ENCODE peak calls at places on chromosomes 11 and 22, in nine cellular contexts. One of them, this sample, is unnamed.

GRCh38 chr11:116173506-116173905 is 599.3 kb downstream of the BUD13 start:
- DNase-seq in heart right ventricle: no peak
- DNase-seq in MCF 10A: no peak
- DNase-seq in heart left ventricle: no peak
- DNase-seq in IMR-90: no peak
- DNase-seq in fibroblast of the aortic adventitia: no peak
- DNase-seq in CD8-positive, alpha-beta T cell: no peak
- DNase-seq in neural crest cell: no peak
- DNase-seq in progenitor cell of endocrine pancreas: no peak
- DNase-seq in this sample: no peak

GRCh38 chr11:67432655-67433349 is 4.5 kb downstream of the RPS6KB2 start:
- DNase-seq in IMR-90: no peak
- DNase-seq in heart right ventricle: no peak
- DNase-seq in MCF 10A: no peak
- DNase-seq in CD8-positive, alpha-beta T cell: no peak
- DNase-seq in fibroblast of the aortic adventitia: no peak
- DNase-seq in neural crest cell: no peak
- DNase-seq in progenitor cell of endocrine pancreas: no peak
- DNase-seq in heart left ventricle: no peak
- DNase-seq in this sample: no peak

GRCh38 chr22:41940853-41941765 is 5.8 kb downstream of the CENPM start:
- DNase-seq in IMR-90: peak
- DNase-seq in progenitor cell of endocrine pancreas: peak
- DNase-seq in fibroblast of the aortic adventitia: peak
- DNase-seq in heart right ventricle: peak
- DNase-seq in heart left ventricle: peak
- DNase-seq in CD8-positive, alpha-beta T cell: peak
- DNase-seq in MCF 10A: peak
- DNase-seq in neural crest cell: peak
- DNase-seq in this sample: peak

GRCh38 chr11:2213384-2213842 is 41.8 kb upstream of the TH start:
- DNase-seq in CD8-positive, alpha-beta T cell: peak
- DNase-seq in neural crest cell: no peak
- DNase-seq in heart left ventricle: peak
- DNase-seq in MCF 10A: no peak
- DNase-seq in IMR-90: no peak
- DNase-seq in heart right ventricle: no peak
- DNase-seq in fibroblast of the aortic adventitia: no peak
- DNase-seq in progenitor cell of endocrine pancreas: no peak
- DNase-seq in this sample: no peak

GRCh38 chr11:128694618-128695481 is 978 bp downstream of the FLI1 start:
- DNase-seq in neural crest cell: no peak
- DNase-seq in IMR-90: no peak
- DNase-seq in fibroblast of the aortic adventitia: peak
- DNase-seq in heart left ventricle: no peak
- DNase-seq in CD8-positive, alpha-beta T cell: peak
- DNase-seq in MCF 10A: no peak
- DNase-seq in progenitor cell of endocrine pancreas: no peak
- DNase-seq in heart right ventricle: peak
- DNase-seq in this sample: no peak

GRCh38 chr11:7869467-7869866 is 61.6 kb downstream of the OR10A6 start:
- DNase-seq in MCF 10A: no peak
- DNase-seq in fibroblast of the aortic adventitia: peak
- DNase-seq in IMR-90: no peak
- DNase-seq in heart right ventricle: no peak
- DNase-seq in neural crest cell: no peak
- DNase-seq in heart left ventricle: no peak
- DNase-seq in CD8-positive, alpha-beta T cell: no peak
- DNase-seq in progenitor cell of endocrine pancreas: no peak
- DNase-seq in this sample: no peak

GRCh38 chr11:126414615-126415014 is 59.1 kb downstream of the ST3GAL4 start:
- DNase-seq in fibroblast of the aortic adventitia: no peak
- DNase-seq in heart left ventricle: no peak
- DNase-seq in CD8-positive, alpha-beta T cell: no peak
- DNase-seq in progenitor cell of endocrine pancreas: no peak
- DNase-seq in MCF 10A: no peak
- DNase-seq in heart right ventricle: peak
- DNase-seq in IMR-90: no peak
- DNase-seq in neural crest cell: no peak
- DNase-seq in this sample: no peak

GRCh38 chr11:134792044-134792443 is 380.0 kb upstream of the B3GAT1 start:
- DNase-seq in neural crest cell: no peak
- DNase-seq in CD8-positive, alpha-beta T cell: no peak
- DNase-seq in heart left ventricle: no peak
- DNase-seq in MCF 10A: no peak
- DNase-seq in IMR-90: peak
- DNase-seq in progenitor cell of endocrine pancreas: no peak
- DNase-seq in heart right ventricle: no peak
- DNase-seq in fibroblast of the aortic adventitia: no peak
- DNase-seq in this sample: no peak

GRCh38 chr11:17588166-17588565 is 41.1 kb downstream of the OTOG start:
- DNase-seq in heart left ventricle: peak
- DNase-seq in IMR-90: no peak
- DNase-seq in fibroblast of the aortic adventitia: no peak
- DNase-seq in neural crest cell: no peak
- DNase-seq in progenitor cell of endocrine pancreas: no peak
- DNase-seq in MCF 10A: no peak
- DNase-seq in CD8-positive, alpha-beta T cell: no peak
- DNase-seq in heart right ventricle: no peak
- DNase-seq in this sample: peak

GRCh38 chr11:102012946-102013345 is 34.3 kb upstream of the CFAP300 start:
- DNase-seq in neural crest cell: no peak
- DNase-seq in IMR-90: no peak
- DNase-seq in MCF 10A: no peak
- DNase-seq in heart right ventricle: no peak
- DNase-seq in CD8-positive, alpha-beta T cell: no peak
- DNase-seq in heart left ventricle: no peak
- DNase-seq in progenitor cell of endocrine pancreas: no peak
- DNase-seq in fibroblast of the aortic adventitia: no peak
- DNase-seq in this sample: no peak

GRCh38 chr11:60994450-60995135 is 23.1 kb downstream of the CD6 start:
- DNase-seq in neural crest cell: no peak
- DNase-seq in MCF 10A: no peak
- DNase-seq in fibroblast of the aortic adventitia: no peak
- DNase-seq in CD8-positive, alpha-beta T cell: no peak
- DNase-seq in heart right ventricle: no peak
- DNase-seq in heart left ventricle: no peak
- DNase-seq in IMR-90: no peak
- DNase-seq in progenitor cell of endocrine pancreas: no peak
- DNase-seq in this sample: no peak

GRCh38 chr11:34180045-34180813 is 74.8 kb downstream of the NAT10 start:
- DNase-seq in neural crest cell: no peak
- DNase-seq in fibroblast of the aortic adventitia: no peak
- DNase-seq in CD8-positive, alpha-beta T cell: no peak
- DNase-seq in progenitor cell of endocrine pancreas: no peak
- DNase-seq in IMR-90: no peak
- DNase-seq in heart left ventricle: no peak
- DNase-seq in MCF 10A: no peak
- DNase-seq in heart right ventricle: no peak
- DNase-seq in this sample: no peak

GRCh38 chr22:41021039-41021654 is 70.0 kb downstream of the RBX1 start:
- DNase-seq in heart right ventricle: peak
- DNase-seq in heart left ventricle: no peak
- DNase-seq in MCF 10A: peak
- DNase-seq in fibroblast of the aortic adventitia: no peak
- DNase-seq in progenitor cell of endocrine pancreas: no peak
- DNase-seq in neural crest cell: no peak
- DNase-seq in IMR-90: no peak
- DNase-seq in CD8-positive, alpha-beta T cell: peak
- DNase-seq in this sample: no peak

GRCh38 chr11:66951135-66951534 is 7.0 kb downstream of the PC start:
- DNase-seq in fibroblast of the aortic adventitia: no peak
- DNase-seq in IMR-90: no peak
- DNase-seq in CD8-positive, alpha-beta T cell: no peak
- DNase-seq in MCF 10A: no peak
- DNase-seq in heart right ventricle: no peak
- DNase-seq in progenitor cell of endocrine pancreas: no peak
- DNase-seq in neural crest cell: no peak
- DNase-seq in heart left ventricle: no peak
- DNase-seq in this sample: no peak

GRCh38 chr11:8071616-8072581 is 9.1 kb upstream of the TUB start:
- DNase-seq in fibroblast of the aortic adventitia: no peak
- DNase-seq in MCF 10A: no peak
- DNase-seq in heart left ventricle: no peak
- DNase-seq in heart right ventricle: no peak
- DNase-seq in IMR-90: no peak
- DNase-seq in CD8-positive, alpha-beta T cell: no peak
- DNase-seq in progenitor cell of endocrine pancreas: no peak
- DNase-seq in neural crest cell: no peak
- DNase-seq in this sample: peak

GRCh38 chr11:111479666-111480065 is 32.5 kb downstream of the BTG4 start:
- DNase-seq in heart right ventricle: no peak
- DNase-seq in heart left ventricle: no peak
- DNase-seq in CD8-positive, alpha-beta T cell: no peak
- DNase-seq in neural crest cell: no peak
- DNase-seq in progenitor cell of endocrine pancreas: no peak
- DNase-seq in IMR-90: no peak
- DNase-seq in fibroblast of the aortic adventitia: no peak
- DNase-seq in MCF 10A: no peak
- DNase-seq in this sample: no peak
- TF ChIP-seq CTCF in heart right ventricle: no peak
- TF ChIP-seq CTCF in heart left ventricle: no peak
- TF ChIP-seq CTCF in CD8-positive, alpha-beta T cell: no peak
- TF ChIP-seq CTCF in neural crest cell: peak
- TF ChIP-seq CTCF in progenitor cell of endocrine pancreas: no peak
- TF ChIP-seq CTCF in IMR-90: no peak
- TF ChIP-seq CTCF in fibroblast of the aortic adventitia: peak
- TF ChIP-seq CTCF in MCF 10A: no peak
- TF ChIP-seq CTCF in this sample: no peak

DNA sequence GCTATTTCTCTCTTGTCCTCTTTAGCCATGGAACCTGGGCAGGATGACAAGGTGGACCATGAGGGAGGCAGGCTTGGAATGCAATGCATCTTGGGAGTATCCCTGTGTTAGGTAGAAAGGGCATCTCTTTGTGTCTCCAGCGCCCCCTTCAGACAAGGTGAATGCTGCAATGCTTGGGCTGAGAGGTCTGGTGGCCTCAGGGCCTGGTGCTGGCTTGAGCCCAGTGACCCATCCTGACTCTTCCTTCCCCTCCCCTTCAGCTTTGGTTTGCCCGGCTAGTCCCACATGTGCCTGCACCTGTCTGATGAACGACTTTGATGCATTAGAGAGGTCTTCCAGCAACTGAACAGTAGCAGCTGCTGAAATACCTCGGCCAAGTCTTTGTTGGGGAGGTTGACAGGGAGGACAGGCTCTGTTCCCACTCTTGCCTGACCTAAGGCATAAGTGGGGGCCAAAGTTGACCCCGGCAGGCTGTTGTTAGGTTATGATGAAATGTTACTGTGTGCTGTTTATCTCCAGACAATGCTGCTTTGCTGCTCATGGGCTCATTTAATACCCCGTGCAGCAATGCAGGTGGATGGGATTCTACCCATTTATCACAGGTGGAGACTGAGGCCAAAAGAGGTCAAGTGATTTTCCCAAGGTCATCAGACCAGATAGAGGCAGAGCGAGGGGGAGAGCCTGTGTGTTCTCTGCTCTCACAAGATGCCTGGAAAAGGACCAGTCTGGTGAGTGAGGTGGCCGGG is 22.5 kb downstream of the MYO18B start:
- DNase-seq in IMR-90: no peak
- DNase-seq in neural crest cell: no peak
- DNase-seq in progenitor cell of endocrine pancreas: no peak
- DNase-seq in CD8-positive, alpha-beta T cell: no peak
- DNase-seq in MCF 10A: no peak
- DNase-seq in heart left ventricle: no peak
- DNase-seq in heart right ventricle: no peak
- DNase-seq in fibroblast of the aortic adventitia: no peak
- DNase-seq in this sample: no peak
- TF ChIP-seq CTCF in IMR-90: no peak
- TF ChIP-seq CTCF in neural crest cell: no peak
- TF ChIP-seq CTCF in progenitor cell of endocrine pancreas: no peak
- TF ChIP-seq CTCF in CD8-positive, alpha-beta T cell: no peak
- TF ChIP-seq CTCF in MCF 10A: no peak
- TF ChIP-seq CTCF in heart left ventricle: no peak
- TF ChIP-seq CTCF in heart right ventricle: no peak
- TF ChIP-seq CTCF in fibroblast of the aortic adventitia: no peak
- TF ChIP-seq CTCF in this sample: no peak

DNA sequence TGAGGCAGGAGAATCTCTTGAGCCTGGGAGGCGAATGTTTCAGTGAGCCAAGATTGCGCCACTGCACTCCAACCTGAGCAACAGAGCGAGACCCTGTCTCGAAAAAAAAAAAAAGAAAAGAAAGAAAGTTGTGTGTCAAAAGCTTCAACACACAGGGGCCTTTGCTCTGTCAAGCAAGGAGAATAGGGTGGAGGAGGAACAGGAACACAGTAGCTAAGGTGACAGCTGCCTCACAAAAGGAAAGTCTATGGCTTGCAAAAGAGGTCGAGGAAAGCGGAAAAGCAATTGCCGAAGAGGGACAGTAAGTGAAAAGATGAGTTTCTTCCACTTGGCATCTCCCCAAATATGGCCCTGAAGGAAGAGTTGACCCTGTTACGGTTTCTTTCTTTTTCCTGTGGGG is 26.5 kb upstream of the TMA7B start:
- DNase-seq in MCF 10A: no peak
- DNase-seq in CD8-positive, alpha-beta T cell: no peak
- DNase-seq in fibroblast of the aortic adventitia: no peak
- DNase-seq in progenitor cell of endocrine pancreas: no peak
- DNase-seq in heart right ventricle: no peak
- DNase-seq in neural crest cell: no peak
- DNase-seq in IMR-90: no peak
- DNase-seq in heart left ventricle: no peak
- DNase-seq in this sample: no peak
- TF ChIP-seq CTCF in MCF 10A: no peak
- TF ChIP-seq CTCF in CD8-positive, alpha-beta T cell: no peak
- TF ChIP-seq CTCF in fibroblast of the aortic adventitia: no peak
- TF ChIP-seq CTCF in progenitor cell of endocrine pancreas: no peak
- TF ChIP-seq CTCF in heart right ventricle: no peak
- TF ChIP-seq CTCF in neural crest cell: no peak
- TF ChIP-seq CTCF in IMR-90: no peak
- TF ChIP-seq CTCF in heart left ventricle: no peak
- TF ChIP-seq CTCF in this sample: no peak

GRCh38 chr11:107857550-107858216 is 904 bp downstream of the SLC35F2 start:
- DNase-seq in heart left ventricle: no peak
- DNase-seq in fibroblast of the aortic adventitia: peak
- DNase-seq in heart right ventricle: no peak
- DNase-seq in MCF 10A: peak
- DNase-seq in progenitor cell of endocrine pancreas: no peak
- DNase-seq in IMR-90: peak
- DNase-seq in neural crest cell: peak
- DNase-seq in CD8-positive, alpha-beta T cell: peak
- DNase-seq in this sample: no peak

GRCh38 chr11:107859459-107860239 is 1.1 kb upstream of the SLC35F2 start:
- DNase-seq in progenitor cell of endocrine pancreas: no peak
- DNase-seq in fibroblast of the aortic adventitia: peak
- DNase-seq in IMR-90: no peak
- DNase-seq in neural crest cell: no peak
- DNase-seq in MCF 10A: peak
- DNase-seq in heart right ventricle: peak
- DNase-seq in CD8-positive, alpha-beta T cell: peak
- DNase-seq in heart left ventricle: peak
- DNase-seq in this sample: peak

GRCh38 chr11:107856180-107856980 is 2.2 kb downstream of the SLC35F2 start:
- DNase-seq in MCF 10A: no peak
- DNase-seq in heart right ventricle: no peak
- DNase-seq in IMR-90: no peak
- DNase-seq in CD8-positive, alpha-beta T cell: no peak
- DNase-seq in neural crest cell: no peak
- DNase-seq in progenitor cell of endocrine pancreas: no peak
- DNase-seq in heart left ventricle: no peak
- DNase-seq in fibroblast of the aortic adventitia: no peak
- DNase-seq in this sample: no peak

GRCh38 chr11:107856981-107857517 is 1.5 kb downstream of the SLC35F2 start:
- DNase-seq in neural crest cell: no peak
- DNase-seq in IMR-90: no peak
- DNase-seq in CD8-positive, alpha-beta T cell: no peak
- DNase-seq in heart left ventricle: no peak
- DNase-seq in fibroblast of the aortic adventitia: no peak
- DNase-seq in progenitor cell of endocrine pancreas: no peak
- DNase-seq in heart right ventricle: no peak
- DNase-seq in MCF 10A: peak
- DNase-seq in this sample: no peak

GRCh38 chr11:107858217-107859070 is at the start of gene SLC35F2:
- DNase-seq in MCF 10A: peak
- DNase-seq in progenitor cell of endocrine pancreas: peak
- DNase-seq in fibroblast of the aortic adventitia: peak
- DNase-seq in IMR-90: peak
- DNase-seq in heart left ventricle: peak
- DNase-seq in neural crest cell: peak
- DNase-seq in CD8-positive, alpha-beta T cell: peak
- DNase-seq in heart right ventricle: peak
- DNase-seq in this sample: peak
- TF ChIP-seq CTCF in MCF 10A: no peak
- TF ChIP-seq CTCF in progenitor cell of endocrine pancreas: no peak
- TF ChIP-seq CTCF in fibroblast of the aortic adventitia: no peak
- TF ChIP-seq CTCF in IMR-90: no peak
- TF ChIP-seq CTCF in heart left ventricle: no peak
- TF ChIP-seq CTCF in neural crest cell: no peak
- TF ChIP-seq CTCF in CD8-positive, alpha-beta T cell: no peak
- TF ChIP-seq CTCF in heart right ventricle: no peak
- TF ChIP-seq CTCF in this sample: no peak

This sample was measured in activated B cell treated with CpG ODN at 0.5 μM for 24 hours.